ENCODE peak calls at places on chromosome 12, in ten cellular contexts. G is A549; P is kidney; D is B cell; K is Kasumi-1; L is CD4-positive, alpha-beta T cell; H is activated T-cell treated with anti-CD3 and anti-CD28 coated beads for 48 hours; C is testis; Z is NCI-H2081; N is NCI-H1092 treated with DMSO at 0.1 percent for 48 hours. E is an unnamed sample.

GRCh38 chr12:120669055-120669828 is 17.7 kb upstream of the MLEC start:
- DNase-seq in G (no peak), P (peak), D (peak), K (no peak), L (no peak), H (no peak), C (peak), Z (no peak), N (no peak), E (no peak)

GRCh38 chr12:1629338-1630080 is 478 bp downstream of the WNT5B start:
- DNase-seq in G (no peak), P (no peak), D (peak), K (no peak), L (no peak), H (no peak), C (no peak), Z (peak), N (peak), E (no peak)

GRCh38 chr12:113063396-113064350 is 7.1 kb downstream of the DTX1 start:
- DNase-seq in G (no peak), P (no peak), D (no peak), K (no peak), L (no peak), H (no peak), C (no peak), Z (no peak), N (no peak), E (no peak)

GRCh38 chr12:105839629-105840127 is 299.1 kb downstream of the NUAK1 start:
- DNase-seq in G (no peak), P (no peak), D (no peak), K (no peak), L (no peak), H (no peak), C (no peak), Z (no peak), N (no peak), E (no peak)

GRCh38 chr12:3149505-3150307 is 72.5 kb downstream of the TSPAN9 start:
- DNase-seq in G (no peak), P (no peak), D (no peak), K (no peak), L (no peak), H (no peak), C (no peak), Z (no peak), N (no peak), E (no peak)

GRCh38 chr12:57008113-57008687 is 1.9 kb upstream of the ZBTB39 start:
- DNase-seq in G (peak), P (no peak), D (no peak), K (peak), L (no peak), H (no peak), C (no peak), Z (peak), N (peak), E (no peak)

GRCh38 chr12:109492371-109492770 is 14.9 kb downstream of the UBE3B start:
- DNase-seq in G (no peak), P (no peak), D (no peak), K (no peak), L (no peak), H (no peak), C (no peak), Z (no peak), N (no peak), E (no peak)

GRCh38 chr12:14999421-15000047 is 26.7 kb downstream of the PDE6H start:
- DNase-seq in G (no peak), P (no peak), D (no peak), K (no peak), L (no peak), H (no peak), C (peak), Z (no peak), N (no peak), E (no peak)

GRCh38 chr12:110355080-110355479 is 48.4 kb downstream of the ANAPC7 start:
- DNase-seq in G (peak), P (no peak), D (peak), K (peak), L (peak), H (no peak), C (no peak), Z (no peak), N (no peak), E (peak)

GRCh38 chr12:92403210-92404175 is 257.8 kb upstream of the BTG1 start:
- DNase-seq in G (no peak), P (no peak), D (peak), K (no peak), L (peak), H (no peak), C (no peak), Z (no peak), N (no peak), E (peak)

GRCh38 chr12:27672654-27673053 is 23.6 kb upstream of the REP15 start:
- DNase-seq in G (no peak), P (no peak), D (no peak), K (no peak), L (no peak), H (no peak), C (no peak), Z (no peak), N (no peak), E (no peak)

GRCh38 chr12:132710062-132710421 is 600 bp upstream of the PGAM5 start:
- DNase-seq in G (no peak), P (peak), D (no peak), K (no peak), L (no peak), H (no peak), C (peak), Z (no peak), N (peak), E (no peak)

GRCh38 chr12:130121246-130122005 is 40.8 kb upstream of the FZD10 start:
- DNase-seq in G (no peak), P (no peak), D (no peak), K (no peak), L (no peak), H (no peak), C (no peak), Z (no peak), N (no peak), E (no peak)

GRCh38 chr12:86230516-86231146 is 25.6 kb downstream of the MGAT4C start:
- DNase-seq in G (no peak), P (no peak), D (no peak), K (no peak), L (no peak), H (no peak), C (no peak), Z (no peak), N (no peak), E (no peak)

GRCh38 chr12:80053048-80053790 is 46.1 kb upstream of the OTOGL start:
- DNase-seq in G (no peak), P (peak), D (no peak), K (no peak), L (no peak), H (no peak), C (peak), Z (no peak), N (no peak), E (no peak)

GRCh38 chr12:51077930-51078329 is 5.5 kb downstream of the CSRNP2 start:
- DNase-seq in G (no peak), P (no peak), D (no peak), K (no peak), L (no peak), H (no peak), C (peak), Z (no peak), N (no peak), E (no peak)

GRCh38 chr12:123397400-123397799 is 13.5 kb downstream of the KMT5A start:
- DNase-seq in G (no peak), P (no peak), D (no peak), K (no peak), L (no peak), H (no peak), C (no peak), Z (no peak), N (no peak), E (no peak)

GRCh38 chr12:120651821-120652220 is 11.4 kb downstream of the CABP1 start:
- DNase-seq in G (no peak), P (peak), D (no peak), K (peak), L (no peak), H (no peak), C (no peak), Z (no peak), N (no peak), E (no peak)

GRCh38 chr12:55716582-55717396 is 943 bp downstream of the BLOC1S1 start:
- DNase-seq in G (no peak), P (no peak), D (no peak), K (no peak), L (no peak), H (no peak), C (no peak), Z (peak), N (no peak), E (no peak)

GRCh38 chr12:46386877-46387629 is 14.5 kb upstream of the SLC38A2 start:
- DNase-seq in G (no peak), P (peak), D (peak), K (peak), L (no peak), H (no peak), C (no peak), Z (no peak), N (no peak), E (no peak)

GRCh38 chr12:1619599-1619998 is 9.4 kb upstream of the WNT5B start:
- DNase-seq in G (no peak), P (no peak), D (no peak), K (peak), L (no peak), H (no peak), C (peak), Z (no peak), N (no peak), E (peak)

GRCh38 chr12:107843351-107844311 is 69.1 kb downstream of the ASCL4 start:
- DNase-seq in G (no peak), P (peak), D (peak), K (no peak), L (no peak), H (no peak), C (no peak), Z (no peak), N (no peak), E (no peak)

GRCh38 chr12:21894792-21895392 is 46.3 kb downstream of the ABCC9 start:
- DNase-seq in G (no peak), P (no peak), D (no peak), K (no peak), L (no peak), H (no peak), C (no peak), Z (no peak), N (no peak), E (no peak)

GRCh38 chr12:1872448-1872847 is 46.0 kb downstream of the CACNA2D4 start:
- DNase-seq in G (no peak), P (no peak), D (no peak), K (no peak), L (no peak), H (no peak), C (no peak), Z (no peak), N (no peak), E (no peak)

GRCh38 chr12:110501378-110501721 is 561 bp downstream of the VPS29 start:
- DNase-seq in G (peak), P (no peak), D (no peak), K (peak), L (peak), H (peak), C (peak), Z (peak), N (peak), E (no peak)

GRCh38 chr12:130787445-130788410 is 51.3 kb downstream of the STX2 start:
- DNase-seq in G (no peak), P (no peak), D (no peak), K (no peak), L (no peak), H (no peak), C (no peak), Z (no peak), N (no peak), E (no peak)